ENCODE peak calls at places on chromosomes 3 and 15, in seven cellular contexts. D is PC-3, K is MM.1S, G is neural progenitor cell, A is hepatocyte, F is HCT116, Q is GM23248. C is an unnamed sample.

GRCh38 chr3:124229836-124230235 is 237.9 kb upstream of the ROPN1 start:
- DNase-seq in A (no peak), K (no peak), D (no peak), Q (no peak), F (no peak), G (no peak), C (no peak)

GRCh38 chr15:40854161-40854560 is 10.3 kb downstream of the SPINT1 start:
- DNase-seq in G (no peak), F (no peak), K (no peak), Q (no peak), D (no peak), A (no peak), C (no peak)

GRCh38 chr3:149596136-149596770 is 61.6 kb downstream of the WWTR1 start:
- DNase-seq in G (no peak), F (no peak), A (no peak), D (no peak), K (no peak), Q (peak; percentile 52), C (no peak)

GRCh38 chr3:100833483-100833882 is 124.2 kb downstream of the TFG start:
- DNase-seq in A (no peak), K (no peak), D (no peak), G (peak; percentile 50), Q (no peak), F (no peak), C (no peak)

GRCh38 chr3:56702487-56703315 is 19.6 kb upstream of the TASOR start:
- DNase-seq in G (peak; percentile 78), K (peak; percentile 68), F (peak; percentile 61), D (peak; percentile 84), Q (peak; percentile 82), A (peak; percentile 86), C (peak; percentile 82)

GRCh38 chr3:120129718-120130117 is 35.5 kb upstream of the GSK3B start:
- DNase-seq in A (no peak), G (no peak), Q (peak; percentile 66), D (peak; percentile 72), K (no peak), F (no peak), C (peak; percentile 7)

GRCh38 chr15:70587896-70588567 is 175.3 kb downstream of the UACA start:
- DNase-seq in G (no peak), Q (no peak), D (no peak), F (no peak), A (no peak), K (no peak), C (no peak)

GRCh38 chr15:93495799-93496637 is 407.0 kb upstream of the RGMA start:
- DNase-seq in D (no peak), G (no peak), F (no peak), K (no peak), Q (no peak), A (no peak), C (peak; percentile 37)

GRCh38 chr3:122183893-122184590 is 574 bp downstream of the CASR start:
- DNase-seq in Q (no peak), A (no peak), F (no peak), D (no peak), K (no peak), G (peak; percentile 48), C (peak; percentile 61)

GRCh38 chr3:185824051-185824466 is 783 bp downstream of the IGF2BP2 start:
- DNase-seq in D (no peak), G (peak; percentile 65), K (peak; percentile 20), Q (peak; percentile 60), A (no peak), F (no peak), C (peak; percentile 71)

GRCh38 chr3:69890094-69890493 is 109.4 kb upstream of the SAMMSON start:
- DNase-seq in K (no peak), F (no peak), Q (peak; percentile 42), G (no peak), D (peak; percentile 72), A (no peak), C (no peak)

GRCh38 chr15:41564286-41564959 is 5.4 kb downstream of the TYRO3 start:
- DNase-seq in K (no peak), Q (no peak), F (no peak), A (peak; percentile 89), D (no peak), G (peak; percentile 75), C (peak; percentile 87)

GRCh38 chr15:90561344-90562244 is 31.9 kb downstream of the CRTC3 start:
- DNase-seq in Q (peak; percentile 70), K (no peak), G (no peak), D (no peak), A (peak; percentile 32), F (no peak), C (no peak)

GRCh38 chr15:82031871-82032270 is 13.9 kb downstream of the MEX3B start:
- DNase-seq in F (no peak), Q (no peak), K (peak; percentile 79), A (no peak), G (no peak), D (no peak), C (no peak)

GRCh38 chr3:14300721-14301377 is 101.6 kb upstream of the SLC6A6 start:
- DNase-seq in K (no peak), Q (peak; percentile 79), F (no peak), A (no peak), G (no peak), D (no peak), C (no peak)

GRCh38 chr3:135739755-135740154 is 225.8 kb upstream of the PPP2R3A start:
- DNase-seq in Q (peak; percentile 14), K (no peak), G (peak; percentile 71), F (no peak), A (no peak), D (no peak), C (peak; percentile 22)

GRCh38 chr15:76190767-76191538 is 120.3 kb downstream of the ETFA start:
- DNase-seq in D (peak; percentile 84), Q (peak; percentile 92), F (peak; percentile 46), K (peak; percentile 79), G (peak; percentile 92), A (peak; percentile 91), C (peak; percentile 96)

GRCh38 chr3:15405448-15406050 is 21.8 kb downstream of the METTL6 start:
- DNase-seq in D (peak; percentile 72), Q (peak; percentile 77), K (peak; percentile 60), G (peak; percentile 70), F (peak; percentile 48), A (peak; percentile 62), C (peak; percentile 80)

GRCh38 chr3:46585799-46586693 is 19.9 kb upstream of the LRRC2 start:
- DNase-seq in Q (no peak), F (no peak), A (peak; percentile 50), K (no peak), G (no peak), D (no peak), C (no peak)
- H3K27ac ChIP-seq in Q (no peak overlapping the region), F (no peak overlapping the region), A (peak overlapping the region; percentile 54), K (no peak overlapping the region), G (no peak overlapping the region), D (no peak overlapping the region), C (peak overlapping the region; percentile 58)

GRCh38 chr3:71499477-71499876 is 84.1 kb downstream of the FOXP1 start:
- DNase-seq in G (no peak), F (no peak), D (no peak), Q (no peak), K (no peak), A (no peak), C (no peak)

GRCh38 chr3:71498543-71498942 is 85.0 kb downstream of the FOXP1 start:
- DNase-seq in K (no peak), F (no peak), D (no peak), G (no peak), A (no peak), Q (no peak), C (no peak)

GRCh38 chr3:71497367-71497925 is 86.1 kb downstream of the FOXP1 start:
- DNase-seq in G (peak; percentile 26), D (no peak), A (no peak), K (no peak), Q (no peak), F (no peak), C (peak; percentile 58)

GRCh38 chr3:71495708-71496472 is 87.6 kb downstream of the FOXP1 start:
- DNase-seq in Q (peak; percentile 96), G (no peak), A (peak; percentile 65), D (peak; percentile 78), F (no peak), K (no peak), C (peak; percentile 75)

DNA sequence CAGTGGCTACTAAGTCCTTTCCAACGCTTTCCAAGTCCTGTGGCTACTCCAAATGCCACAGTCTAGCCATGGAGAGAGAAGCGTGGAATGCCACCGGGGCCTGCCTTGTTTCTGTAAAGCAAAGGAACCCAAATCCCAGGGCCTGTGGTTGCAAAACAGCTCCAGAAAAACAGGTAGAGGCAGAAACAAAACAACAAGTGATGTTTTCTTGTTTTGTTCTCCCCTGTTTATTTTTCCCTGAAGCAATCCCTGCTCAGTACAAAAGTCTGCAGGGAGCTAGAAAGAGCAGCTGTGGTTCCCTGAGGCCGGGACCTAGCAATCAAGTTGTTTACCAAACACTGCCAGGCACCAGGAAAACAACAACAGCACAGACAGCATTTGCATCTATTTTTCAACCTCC is 85.5 kb downstream of the FOXP1 start:
- DNase-seq in A (peak; percentile 32), G (peak; percentile 33), F (no peak), Q (no peak), D (no peak), K (no peak), C (peak; percentile 67)
- TF ChIP-seq EZH2phosphoT487 in A (no peak), G (no peak), F (no peak), Q (no peak), D (no peak), K (no peak), C (no peak)

GRCh38 chr3:13076255-13076654 is 3.0 kb upstream of the IQSEC1 start:
- DNase-seq in A (no peak), Q (no peak), G (no peak), D (no peak), F (no peak), K (no peak), C (no peak)

GRCh38 chr3:13077431-13078157 is 4.4 kb upstream of the IQSEC1 start:
- DNase-seq in K (no peak), Q (peak; percentile 59), A (no peak), G (no peak), F (no peak), D (no peak), C (no peak)

GRCh38 chr3:13073042-13073906 is at the start of gene IQSEC1:
- DNase-seq in K (peak; percentile 79), F (no peak), D (no peak), Q (peak; percentile 56), G (peak; percentile 95), A (peak; percentile 73), C (peak; percentile 90)

GRCh38 chr3:13073976-13074375 is 747 bp upstream of the IQSEC1 start:
- DNase-seq in D (no peak), K (no peak), Q (no peak), G (no peak), F (no peak), A (no peak), C (peak; percentile 50)

GRCh38 chr3:13075318-13075717 is 2.1 kb upstream of the IQSEC1 start:
- DNase-seq in Q (no peak), K (no peak), A (no peak), G (no peak), D (no peak), F (no peak), C (no peak)
- H3K4me2 ChIP-seq in Q (no peak overlapping the region), K (no peak overlapping the region), A (no peak overlapping the region), G (no peak overlapping the region), D (no peak overlapping the region), F (no peak overlapping the region), C (no peak overlapping the region)

GRCh38 chr3:152892446-152892845 is 57.5 kb downstream of the P2RY1 start:
- DNase-seq in A (no peak), G (no peak), Q (no peak), D (no peak), F (no peak), K (no peak), C (no peak)

DNA sequence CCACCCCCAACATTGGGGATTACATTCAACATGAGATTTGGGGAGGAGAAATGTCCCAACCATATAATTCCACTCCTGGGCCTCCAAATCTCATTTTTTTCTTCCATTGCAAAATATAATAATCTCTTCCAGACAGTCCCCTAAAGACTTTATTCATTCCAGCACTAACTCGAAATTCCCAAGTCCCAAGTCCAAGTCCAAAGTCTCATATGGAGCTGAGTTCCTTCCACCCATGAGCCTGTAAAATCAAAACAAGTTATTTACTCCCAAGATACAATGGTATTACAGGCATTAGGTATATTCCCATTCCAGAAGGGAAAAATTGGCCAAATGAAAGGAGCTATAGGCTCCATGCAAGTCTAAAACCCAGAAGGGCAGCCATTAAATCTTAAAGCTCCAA is 56.7 kb downstream of the P2RY1 start:
- DNase-seq in F (no peak), K (no peak), A (no peak), Q (no peak), G (no peak), D (no peak), C (no peak)
- H3K27ac ChIP-seq in F (no peak overlapping the region), K (no peak overlapping the region), A (no peak overlapping the region), Q (no peak overlapping the region), G (no peak overlapping the region), D (no peak overlapping the region), C (no peak overlapping the region)

C was measured in GM23338.